ENCODE peak calls at places on chromosomes 2 and 18, in six cellular contexts. T is HFFc6, F is HuH-7, W is NCI-H2029, O is Kasumi-1, V is aorta. S is an unnamed sample.

GRCh38 chr2:240952496-240953246 is 45.7 kb upstream of the SNED1 start:
- DNase-seq in T (no peak), F (no peak), W (no peak), O (no peak), V (no peak), S (no peak)

GRCh38 chr2:34012728-34013302 is 413.7 kb upstream of the FAM98A start:
- DNase-seq in T (peak), F (peak), W (peak), O (peak), V (no peak), S (peak)

GRCh38 chr18:79393181-79393598 is 2.5 kb upstream of the NFATC1 start:
- DNase-seq in T (no peak), F (no peak), W (no peak), O (no peak), V (peak), S (peak)

GRCh38 chr2:160091381-160091780 is 29.0 kb upstream of the PLA2R1 start:
- DNase-seq in T (peak), F (no peak), W (no peak), O (no peak), V (no peak), S (no peak)

GRCh38 chr18:32093106-32093511 is 1.4 kb downstream of the RNF138 start:
- DNase-seq in T (peak), F (peak), W (peak), O (peak), V (peak), S (peak)

GRCh38 chr18:22176282-22176621 is 6.9 kb downstream of the GATA6 start:
- DNase-seq in T (no peak), F (no peak), W (no peak), O (no peak), V (no peak), S (no peak)

GRCh38 chr18:13376841-13377351 is 158.3 kb downstream of the LDLRAD4 start:
- DNase-seq in T (no peak), F (no peak), W (no peak), O (no peak), V (no peak), S (no peak)

GRCh38 chr18:57859314-57859713 is 56.2 kb upstream of the ATP8B1 start:
- DNase-seq in T (no peak), F (peak), W (no peak), O (peak), V (no peak), S (peak)

GRCh38 chr18:51077217-51077616 is 47.2 kb downstream of the SMAD4 start:
- DNase-seq in T (peak), F (no peak), W (no peak), O (no peak), V (no peak), S (no peak)

GRCh38 chr2:219525533-219526232 is 11.4 kb downstream of the ASIC4 start:
- DNase-seq in T (no peak), F (no peak), W (no peak), O (no peak), V (no peak), S (no peak)

GRCh38 chr2:43132523-43133301 is 93.7 kb downstream of the ZFP36L2 start:
- DNase-seq in T (no peak), F (no peak), W (no peak), O (peak), V (no peak), S (peak)

GRCh38 chr2:29113891-29114321 is 1.3 kb upstream of the CLIP4 start:
- DNase-seq in T (peak), F (no peak), W (peak), O (no peak), V (peak), S (no peak)

GRCh38 chr2:229974271-229974670 is 52.0 kb downstream of the FBXO36 start:
- DNase-seq in T (peak), F (no peak), W (no peak), O (no peak), V (no peak), S (no peak)

GRCh38 chr2:236177967-236178909 is 10.1 kb upstream of the GBX2 start:
- DNase-seq in T (no peak), F (peak), W (peak), O (no peak), V (peak), S (no peak)

GRCh38 chr2:65435625-65436168 is 3.3 kb upstream of the SPRED2 start:
- DNase-seq in T (peak), F (peak), W (peak), O (peak), V (peak), S (peak)

GRCh38 chr2:239583879-239584859 is 183.3 kb upstream of the HDAC4 start:
- DNase-seq in T (no peak), F (no peak), W (no peak), O (no peak), V (peak), S (no peak)

GRCh38 chr18:33051397-33051796 is 278.6 kb upstream of the KLHL14 start:
- DNase-seq in T (no peak), F (no peak), W (peak), O (no peak), V (no peak), S (no peak)

GRCh38 chr2:71908798-71909197 is 238.9 kb downstream of the CYP26B1 start:
- DNase-seq in T (no peak), F (no peak), W (no peak), O (no peak), V (no peak), S (no peak)

GRCh38 chr2:65313126-65313953 is 85.7 kb downstream of the ACTR2 start:
- DNase-seq in T (no peak), F (no peak), W (no peak), O (peak), V (no peak), S (no peak)

GRCh38 chr2:121565389-121566250 is 34.9 kb downstream of the RNU4ATAC start:
- DNase-seq in T (no peak), F (no peak), W (no peak), O (no peak), V (no peak), S (no peak)

GRCh38 chr2:69774984-69775982 is 33.3 kb downstream of the ANXA4 start:
- DNase-seq in T (no peak), F (no peak), W (no peak), O (no peak), V (no peak), S (no peak)

GRCh38 chr18:14025306-14025940 is 106.8 kb downstream of the ZNF519 start:
- DNase-seq in T (no peak), F (no peak), W (no peak), O (no peak), V (no peak), S (no peak)

GRCh38 chr2:16250466-16250865 is 310.1 kb downstream of the MYCN start:
- DNase-seq in T (no peak), F (no peak), W (no peak), O (no peak), V (no peak), S (no peak)

GRCh38 chr2:1484131-1484884 is 71.0 kb downstream of the TPO start:
- DNase-seq in T (no peak), F (no peak), W (no peak), O (no peak), V (no peak), S (no peak)

GRCh38 chr2:236309669-236310029 is 45.4 kb upstream of the ASB18 start:
- DNase-seq in T (no peak), F (peak), W (peak), O (no peak), V (no peak), S (peak)

GRCh38 chr18:62717059-62717849 is 1.9 kb downstream of the PHLPP1 start:
- DNase-seq in T (peak), F (peak), W (peak), O (peak), V (peak), S (peak)

GRCh38 chr2:20576598-20577115 is 74.2 kb downstream of the HS1BP3 start:
- DNase-seq in T (no peak), F (no peak), W (no peak), O (no peak), V (no peak), S (peak)

GRCh38 chr2:231395188-231396057 is at the start of gene B3GNT7:
- DNase-seq in T (no peak), F (peak), W (no peak), O (no peak), V (no peak), S (no peak)

GRCh38 chr2:162091325-162092007 is 17.5 kb upstream of the DPP4 start:
- DNase-seq in T (peak), F (peak), W (no peak), O (no peak), V (no peak), S (no peak)

GRCh38 chr2:170461875-170462274 is 253.3 kb upstream of the SP5 start:
- DNase-seq in T (no peak), F (peak), W (no peak), O (no peak), V (no peak), S (no peak)

GRCh38 chr2:158772306-158773078 is 22.6 kb upstream of the DAPL1 start:
- DNase-seq in T (no peak), F (no peak), W (no peak), O (no peak), V (no peak), S (no peak)

S was measured in NAMALWA.